ENCODE peak calls at places on chromosome 20, in four cellular contexts. Z is LoVo; X is stimulated activated CD4-positive, alpha-beta T cell treated with anti-CD3 and anti-CD28 coated beads, Interleukin-2, amount 100 ng/mL, for 48 hours; N is hypothalamus. S is an unnamed sample.

GRCh38 chr20:57610261-57610952 is 9.8 kb downstream of the ZBP1 start:
- DNase-seq in Z (no peak), X (no peak), N (no peak), S (no peak)

GRCh38 chr20:32980131-32980941 is 23.9 kb downstream of the SUN5 start:
- DNase-seq in Z (no peak), X (no peak), N (peak), S (no peak)

GRCh38 chr20:9417665-9418064 is 96.7 kb upstream of the LAMP5 start:
- DNase-seq in Z (no peak), X (no peak), N (no peak), S (no peak)

GRCh38 chr20:24567508-24567907 is 98.1 kb downstream of the SYNDIG1 start:
- DNase-seq in Z (no peak), X (no peak), N (no peak), S (no peak)

GRCh38 chr20:17612975-17613327 is 43.1 kb downstream of the DSTN start:
- DNase-seq in Z (no peak), X (no peak), N (no peak), S (no peak)

GRCh38 chr20:48733296-48733790 is 94.5 kb downstream of the PREX1 start:
- DNase-seq in Z (no peak), X (no peak), N (no peak), S (peak)

GRCh38 chr20:47152078-47152477 is 204.4 kb downstream of the ZMYND8 start:
- DNase-seq in Z (no peak), X (no peak), N (no peak), S (no peak)

GRCh38 chr20:20363449-20364015 is 4.4 kb upstream of the INSM1 start:
- DNase-seq in Z (no peak), X (no peak), N (no peak), S (no peak)

GRCh38 chr20:45067558-45067957 is 33.4 kb downstream of the KCNS1 start:
- DNase-seq in Z (no peak), X (no peak), N (no peak), S (no peak)

GRCh38 chr20:4225778-4226177 is 210.4 kb upstream of the RNF24 start:
- DNase-seq in Z (peak), X (no peak), N (no peak), S (no peak)

GRCh38 chr20:56247954-56248782 is at the start of gene MC3R:
- DNase-seq in Z (peak), X (peak), N (peak), S (peak)

GRCh38 chr20:43583982-43584432 is 6.7 kb upstream of the IFT52 start:
- DNase-seq in Z (peak), X (no peak), N (peak), S (peak)

GRCh38 chr20:58340853-58341252 is 31.3 kb downstream of the RAB22A start:
- DNase-seq in Z (no peak), X (no peak), N (no peak), S (no peak)

GRCh38 chr20:61980647-61981583 is 84.8 kb downstream of the TAF4 start:
- DNase-seq in Z (no peak), X (no peak), N (peak), S (peak)

GRCh38 chr20:59123677-59124060 is 40.0 kb upstream of the ZNF831 start:
- DNase-seq in Z (no peak), X (no peak), N (no peak), S (no peak)

GRCh38 chr20:52031574-52032303 is 159.8 kb downstream of the ZFP64 start:
- DNase-seq in Z (peak), X (no peak), N (no peak), S (no peak)

GRCh38 chr20:58237318-58238182 is 9.1 kb upstream of the ANKRD60 start:
- DNase-seq in Z (no peak), X (no peak), N (no peak), S (no peak)

GRCh38 chr20:40251284-40251932 is 437.6 kb downstream of the MAFB start:
- DNase-seq in Z (no peak), X (no peak), N (no peak), S (peak)

GRCh38 chr20:2080532-2081224 is 20.9 kb upstream of the STK35 start:
- DNase-seq in Z (no peak), X (no peak), N (no peak), S (no peak)

GRCh38 chr20:46348972-46349741 is 40.9 kb upstream of the CDH22 start:
- DNase-seq in Z (no peak), X (peak), N (peak), S (peak)

GRCh38 chr20:53598140-53599038 is 4.8 kb upstream of the ZNF217 start:
- DNase-seq in Z (no peak), X (no peak), N (no peak), S (no peak)

GRCh38 chr20:19497064-19497463 is 261.0 kb upstream of the RIN2 start:
- DNase-seq in Z (no peak), X (no peak), N (no peak), S (no peak)

GRCh38 chr20:50371878-50372769 is 138.1 kb upstream of the PTPN1 start:
- DNase-seq in Z (peak), X (no peak), N (no peak), S (no peak)

GRCh38 chr20:2299301-2299700 is 3.5 kb downstream of the TGM3 start:
- DNase-seq in Z (peak), X (no peak), N (no peak), S (peak)

GRCh38 chr20:51277961-51278360 is 255.1 kb upstream of the KCNG1 start:
- DNase-seq in Z (no peak), X (no peak), N (no peak), S (no peak)

GRCh38 chr20:11261533-11262000 is 587.8 kb upstream of the JAG1 start:
- DNase-seq in Z (no peak), X (no peak), N (no peak), S (no peak)

GRCh38 chr20:51767018-51767866 is 948 bp downstream of the ATP9A start:
- DNase-seq in Z (peak), X (peak), N (peak), S (peak)

GRCh38 chr20:12053348-12053747 is 135.7 kb downstream of the BTBD3 start:
- DNase-seq in Z (no peak), X (no peak), N (no peak), S (no peak)

GRCh38 chr20:47663354-47664067 is 121.8 kb downstream of the SULF2 start:
- DNase-seq in Z (peak), X (peak), N (peak), S (peak)

GRCh38 chr20:17570347-17571152 is 675 bp downstream of the DSTN start:
- DNase-seq in Z (peak), X (peak), N (peak), S (peak)

GRCh38 chr20:46801003-46801702 is 91.7 kb downstream of the SLC2A10 start:
- DNase-seq in Z (no peak), X (no peak), N (no peak), S (no peak)

S was measured in erythroblast.